ENCODE peak calls at places on chromosome 22, in four cellular contexts. One of them, this sample, is unnamed. For H3K4me1, the result is how much of the 10 kb centered on the place peaks cover.

GRCh38 chr22:27224485-27225364 is 567.3 kb downstream of the MIAT start:
- DNase-seq in HCT116: no peak
- DNase-seq in K562: no peak
- DNase-seq in HepG2: no peak
- DNase-seq in this sample: no peak

GRCh38 chr22:43396934-43397457 is 14.8 kb upstream of the MPPED1 start:
- DNase-seq in HCT116: no peak
- DNase-seq in K562: no peak
- DNase-seq in HepG2: peak
- DNase-seq in this sample: no peak

GRCh38 chr22:25704701-25705100 is 37.3 kb upstream of the MYO18B start:
- DNase-seq in HCT116: no peak
- DNase-seq in K562: no peak
- DNase-seq in HepG2: no peak
- DNase-seq in this sample: no peak

GRCh38 chr22:23519442-23520177 is 60.5 kb downstream of the IGLL1 start:
- DNase-seq in HCT116: no peak
- DNase-seq in K562: no peak
- DNase-seq in HepG2: no peak
- DNase-seq in this sample: no peak

GRCh38 chr22:28075260-28075981 is 156.4 kb upstream of the PITPNB start:
- DNase-seq in HCT116: no peak
- DNase-seq in K562: no peak
- DNase-seq in HepG2: peak
- DNase-seq in this sample: no peak

GRCh38 chr22:19181786-19182471 is 3.4 kb upstream of the SLC25A1 start:
- DNase-seq in HCT116: no peak
- DNase-seq in K562: no peak
- DNase-seq in HepG2: no peak
- DNase-seq in this sample: no peak

GRCh38 chr22:40965936-40966557 is 14.9 kb downstream of the RBX1 start:
- DNase-seq in HCT116: no peak
- DNase-seq in K562: no peak
- DNase-seq in HepG2: no peak
- DNase-seq in this sample: no peak

GRCh38 chr22:19085233-19086043 is 36.8 kb downstream of the DGCR2 start:
- DNase-seq in HCT116: no peak
- DNase-seq in K562: peak
- DNase-seq in HepG2: peak
- DNase-seq in this sample: no peak

GRCh38 chr22:36274547-36274946 is 21.6 kb downstream of the APOL1 start:
- DNase-seq in HCT116: no peak
- DNase-seq in K562: no peak
- DNase-seq in HepG2: no peak
- DNase-seq in this sample: no peak

GRCh38 chr22:22479999-22480532 is 28.5 kb downstream of the ZNF280B start:
- DNase-seq in HCT116: no peak
- DNase-seq in K562: peak
- DNase-seq in HepG2: no peak
- DNase-seq in this sample: no peak

GRCh38 chr22:38737302-38738060 is 18.3 kb downstream of the SUN2 start:
- DNase-seq in HCT116: no peak
- DNase-seq in K562: no peak
- DNase-seq in HepG2: no peak
- DNase-seq in this sample: no peak

GRCh38 chr22:32475428-32476010 is 908 bp downstream of the FBXO7 start:
- DNase-seq in HCT116: peak
- DNase-seq in K562: no peak
- DNase-seq in HepG2: no peak
- DNase-seq in this sample: no peak

GRCh38 chr22:38612217-38613006 is 42.4 kb upstream of the DMC1 start:
- DNase-seq in HCT116: no peak
- DNase-seq in K562: no peak
- DNase-seq in HepG2: no peak
- DNase-seq in this sample: no peak

GRCh38 chr22:25623310-25623734 is 58.8 kb downstream of the GRK3 start:
- DNase-seq in HCT116: no peak
- DNase-seq in K562: no peak
- DNase-seq in HepG2: no peak
- DNase-seq in this sample: no peak

GRCh38 chr22:37302617-37303555 is 20.6 kb downstream of the CYTH4 start:
- DNase-seq in HCT116: no peak
- DNase-seq in K562: no peak
- DNase-seq in HepG2: no peak
- DNase-seq in this sample: no peak

GRCh38 chr22:39776295-39776694 is 117.3 kb downstream of the ENTHD1 start:
- DNase-seq in HCT116: no peak
- DNase-seq in K562: no peak
- DNase-seq in HepG2: no peak
- DNase-seq in this sample: no peak

DNA sequence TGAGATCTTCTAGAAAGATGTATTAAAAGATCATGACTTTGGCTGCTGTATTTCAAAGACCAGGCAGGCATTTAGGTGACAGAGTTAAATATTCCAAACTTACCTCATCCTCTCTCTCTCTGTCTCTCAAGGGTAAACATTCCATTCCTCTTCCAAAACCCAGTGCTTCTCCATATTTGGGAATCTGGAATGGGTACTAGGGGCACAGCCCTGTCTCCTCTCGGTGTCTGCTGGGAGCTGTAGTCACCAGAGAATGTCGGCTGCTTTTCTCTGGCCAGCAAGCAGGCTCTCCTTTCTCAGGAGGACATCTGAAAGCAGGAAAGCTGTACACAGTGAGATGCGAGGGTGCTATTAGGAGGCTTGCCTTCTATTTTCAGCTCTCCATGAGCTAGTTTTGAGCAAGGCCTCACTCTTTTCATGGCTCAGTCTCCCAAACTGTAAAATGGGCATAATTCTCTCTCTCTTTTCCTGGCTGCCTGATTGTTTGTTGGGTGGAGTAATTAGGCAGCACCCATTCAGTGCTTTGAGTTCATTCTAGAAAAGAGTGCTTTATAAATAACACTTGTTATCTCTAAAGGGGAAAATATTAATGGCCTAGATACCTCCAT is 9.3 kb upstream of the PEX26 start:
- DNase-seq in HCT116: no peak
- DNase-seq in K562: no peak
- DNase-seq in HepG2: peak
- DNase-seq in this sample: no peak
- TF ChIP-seq POLR2AphosphoS5 in HCT116: no peak
- TF ChIP-seq POLR2AphosphoS5 in K562: no peak
- TF ChIP-seq POLR2AphosphoS5 in HepG2: no peak
- TF ChIP-seq POLR2AphosphoS5 in this sample: no peak

DNA sequence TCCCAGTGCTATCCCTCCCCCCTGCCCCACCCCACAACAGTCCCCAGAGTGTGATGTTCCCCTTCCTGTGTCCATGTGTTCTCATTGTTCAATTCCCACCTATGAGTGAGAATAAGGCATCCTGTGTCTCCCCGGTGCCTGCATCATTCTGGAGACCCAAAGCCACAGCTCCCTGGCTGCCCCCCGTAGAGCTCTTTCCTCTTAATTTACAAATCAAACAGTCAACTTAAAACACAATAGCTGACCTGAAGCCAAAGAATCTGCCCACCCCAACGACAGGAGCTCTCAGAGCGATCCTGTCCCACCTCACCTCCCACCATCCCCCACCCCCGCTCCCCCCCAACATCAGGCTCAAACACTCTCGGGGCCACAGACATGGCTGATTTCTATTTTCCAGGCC is 558.3 kb downstream of the BRD1 start:
- DNase-seq in HCT116: no peak
- DNase-seq in K562: no peak
- DNase-seq in HepG2: no peak
- DNase-seq in this sample: no peak
- TF ChIP-seq TCF7L2 in HCT116: no peak
- TF ChIP-seq TCF7L2 in K562: no peak
- TF ChIP-seq TCF7L2 in HepG2: no peak
- TF ChIP-seq TCF7L2 in this sample: no peak

DNA sequence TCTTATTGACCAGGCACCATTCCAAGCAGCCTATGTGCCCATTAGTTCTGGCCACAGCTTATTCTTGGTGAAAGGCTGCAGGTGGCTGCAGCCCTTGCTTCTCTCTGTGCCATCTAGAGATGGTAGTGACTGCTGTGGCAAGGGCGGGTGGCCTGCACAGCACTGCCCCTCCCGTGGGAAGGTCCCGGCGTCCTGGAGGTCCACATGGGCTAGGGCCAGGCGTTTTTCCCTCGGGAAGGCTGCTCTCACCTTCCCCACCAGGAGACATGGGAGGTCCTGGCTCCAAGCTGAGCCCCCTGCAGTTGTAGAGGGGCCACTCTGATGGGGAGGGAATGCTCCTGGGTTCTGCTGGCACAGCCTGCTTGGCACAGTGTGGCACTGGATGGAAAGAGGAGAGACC is 10.2 kb upstream of the TBC1D22A start:
- DNase-seq in HCT116: no peak
- DNase-seq in K562: no peak
- DNase-seq in HepG2: no peak
- DNase-seq in this sample: no peak
- H3K4me1 ChIP-seq in HCT116: under half
- H3K4me1 ChIP-seq in K562: under half
- H3K4me1 ChIP-seq in HepG2: half or more
- H3K4me1 ChIP-seq in this sample: under half

GRCh38 chr22:20239951-20240773 is 28.0 kb downstream of the RTN4R start:
- DNase-seq in HCT116: no peak
- DNase-seq in K562: peak
- DNase-seq in HepG2: no peak
- DNase-seq in this sample: no peak
- TF ChIP-seq POLR2AphosphoS5 in HCT116: no peak
- TF ChIP-seq POLR2AphosphoS5 in K562: no peak
- TF ChIP-seq POLR2AphosphoS5 in HepG2: no peak
- TF ChIP-seq POLR2AphosphoS5 in this sample: no peak

GRCh38 chr22:47398921-47399790 is 636.7 kb downstream of the TBC1D22A start:
- DNase-seq in HCT116: no peak
- DNase-seq in K562: no peak
- DNase-seq in HepG2: no peak
- DNase-seq in this sample: no peak
- TF ChIP-seq TCF7L2 in HCT116: no peak
- TF ChIP-seq TCF7L2 in K562: no peak
- TF ChIP-seq TCF7L2 in HepG2: no peak
- TF ChIP-seq TCF7L2 in this sample: no peak

DNA sequence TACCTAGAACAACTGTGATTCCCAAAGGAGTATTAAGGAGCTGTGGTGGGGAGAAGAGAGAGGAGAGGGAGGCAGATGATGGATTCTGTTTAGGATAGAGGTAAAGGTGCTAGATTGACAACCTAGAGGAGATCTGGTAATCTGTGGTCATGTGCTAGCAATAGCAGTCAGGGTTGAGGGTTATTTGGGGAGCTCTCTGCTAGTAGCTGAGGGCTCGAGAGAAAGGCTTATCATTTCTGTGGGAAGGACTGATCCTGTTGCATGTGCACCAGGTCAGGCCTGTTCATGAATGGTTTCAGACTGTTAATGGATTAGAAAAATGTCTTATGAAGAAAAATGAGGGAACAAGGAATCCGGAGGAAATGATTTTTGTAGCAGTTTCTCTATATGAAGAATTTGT is 63.2 kb downstream of the MTMR3 start:
- DNase-seq in HCT116: no peak
- DNase-seq in K562: no peak
- DNase-seq in HepG2: no peak
- DNase-seq in this sample: no peak
- H3K4me1 ChIP-seq in HCT116: under half
- H3K4me1 ChIP-seq in K562: under half
- H3K4me1 ChIP-seq in HepG2: under half
- H3K4me1 ChIP-seq in this sample: under half

This sample was measured in Panc1.